ENCODE peak calls at places on chromosomes 13 and 19, in ten cellular contexts. Q, C, T, D, I, H, J, K, S and P are unnamed samples.

GRCh38 chr13:95494082-95494681 is 58.3 kb upstream of the CLDN10 start:
- DNase-seq in C (peak; percentile 63), H (no peak), Q (no peak), T (peak; percentile 32), D (peak; percentile 59), I (no peak), K (no peak), J (peak; percentile 75), S (no peak), P (peak; percentile 78)

GRCh38 chr19:18879579-18880373 is 16.2 kb downstream of the CERS1 start:
- DNase-seq in I (no peak), T (peak; percentile 75), D (no peak), Q (no peak), C (peak; percentile 73), S (no peak), H (no peak), K (no peak), J (no peak), P (no peak)

GRCh38 chr19:39670998-39671397 is 15.3 kb downstream of the LGALS16 start:
- DNase-seq in C (no peak), Q (no peak), H (no peak), K (no peak), T (no peak), D (no peak), I (no peak), S (no peak), J (no peak), P (no peak)

GRCh38 chr19:15213715-15214381 is 13.1 kb upstream of the NOTCH3 start:
- DNase-seq in S (no peak), C (no peak), K (no peak), I (no peak), J (no peak), H (peak; percentile 83), T (peak; percentile 43), Q (no peak), D (peak; percentile 25), P (no peak)

GRCh38 chr19:44869728-44870470 is 21.2 kb upstream of the TOMM40 start:
- DNase-seq in I (peak; percentile 80), C (no peak), Q (no peak), T (no peak), S (no peak), J (peak; percentile 93), D (peak; percentile 94), K (no peak), H (no peak), P (peak; percentile 25)

GRCh38 chr19:850221-850978 is 1.7 kb upstream of the ELANE start:
- DNase-seq in Q (no peak), H (peak; percentile 61), D (peak; percentile 35), K (peak; percentile 91), S (no peak), T (peak; percentile 85), J (peak; percentile 83), I (peak; percentile 98), C (peak; percentile 53), P (peak; percentile 84)

GRCh38 chr19:3501780-3502179 is 1.3 kb upstream of the DOHH start:
- DNase-seq in J (no peak), S (no peak), T (no peak), D (no peak), I (no peak), C (no peak), H (no peak), Q (no peak), K (no peak), P (no peak)

GRCh38 chr19:18588611-18589379 is at the start of gene REX1BD:
- DNase-seq in C (peak; percentile 66), J (peak; percentile 78), H (peak; percentile 57), D (peak; percentile 54), I (peak; percentile 94), K (peak; percentile 87), Q (peak; percentile 76), S (peak; percentile 83), T (peak; percentile 92), P (peak; percentile 92)

GRCh38 chr19:41792513-41793413 is 3.6 kb upstream of the CEACAM3 start:
- DNase-seq in S (no peak), I (no peak), J (peak; percentile 36), D (peak; percentile 15), K (no peak), C (peak; percentile 96), T (peak; percentile 68), H (no peak), Q (no peak), P (peak; percentile 23)

GRCh38 chr19:29060833-29061364 is 152.1 kb downstream of the UQCRFS1 start:
- DNase-seq in C (no peak), K (no peak), J (no peak), S (no peak), Q (no peak), H (no peak), D (no peak), I (no peak), T (no peak), P (no peak)

GRCh38 chr19:54662730-54663129 is at the start of gene LILRB4:
- DNase-seq in K (no peak), T (no peak), S (no peak), I (peak; percentile 74), H (no peak), J (no peak), Q (peak; percentile 37), C (no peak), D (no peak), P (no peak)
- H3K4me3 ChIP-seq in K (no peak within 1 kb of the TSS), T (no peak within 1 kb of the TSS), S (no peak within 1 kb of the TSS), I (peak within 1 kb of the TSS; percentile 18), H (peak within 1 kb of the TSS; percentile 53), J (no peak within 1 kb of the TSS), Q (no peak within 1 kb of the TSS), C (no peak within 1 kb of the TSS), D (no peak within 1 kb of the TSS), P (no peak within 1 kb of the TSS)

DNA sequence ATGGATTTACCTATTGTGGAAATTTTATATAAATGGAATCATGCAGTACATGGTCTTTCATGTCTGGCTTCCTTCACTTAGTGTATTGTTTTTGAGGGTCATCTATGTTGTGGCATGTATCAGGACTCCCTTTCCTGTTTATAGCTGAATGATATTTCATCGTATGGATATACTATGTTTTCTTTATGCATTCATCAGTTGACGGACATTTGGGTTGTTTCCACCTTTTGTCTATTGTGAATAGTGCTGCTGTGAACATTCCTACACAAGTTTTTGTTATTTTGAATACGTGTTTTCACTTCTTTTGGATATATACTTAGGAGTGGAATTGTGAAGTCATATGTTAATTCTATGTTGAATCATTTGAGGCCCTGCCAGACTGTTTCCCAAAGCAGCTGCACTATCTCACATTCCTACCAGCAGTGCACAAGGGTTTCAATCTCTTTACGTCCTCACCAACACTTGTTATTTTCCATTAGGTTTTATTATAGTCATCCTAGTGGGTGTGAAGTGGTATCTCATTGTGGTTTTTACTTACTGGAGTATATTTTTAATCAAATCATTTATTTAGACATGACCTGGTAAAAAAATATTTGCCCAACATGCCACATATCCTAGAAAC is 262.7 kb downstream of the DLEU7 start:
- DNase-seq in J (peak; percentile 80), Q (no peak), H (no peak), T (no peak), K (no peak), D (peak; percentile 76), C (no peak), I (no peak), S (no peak), P (peak; percentile 42)
- TF ChIP-seq CTCF in J (peak; percentile 40), Q (no peak), H (no peak), T (no peak), K (no peak), D (peak; percentile 54), C (no peak), I (no peak), S (no peak), P (peak; percentile 30)

GRCh38 chr13:30119476-30119875 is 187.9 kb downstream of the KATNAL1 start:
- DNase-seq in D (no peak), I (no peak), T (no peak), Q (no peak), H (no peak), C (no peak), K (no peak), S (no peak), J (peak; percentile 69), P (peak; percentile 83)

GRCh38 chr13:30120133-30120822 is 187.1 kb downstream of the KATNAL1 start:
- DNase-seq in T (no peak), J (no peak), Q (no peak), S (no peak), D (no peak), I (no peak), C (no peak), H (no peak), K (no peak), P (no peak)

GRCh38 chr13:30123575-30123974 is 183.8 kb downstream of the KATNAL1 start:
- DNase-seq in D (no peak), H (no peak), Q (no peak), T (no peak), J (no peak), K (no peak), C (no peak), S (no peak), I (no peak), P (no peak)

GRCh38 chr13:30121666-30122065 is 185.7 kb downstream of the KATNAL1 start:
- DNase-seq in D (no peak), I (no peak), Q (no peak), T (no peak), S (no peak), H (no peak), K (no peak), C (no peak), J (no peak), P (no peak)

DNA sequence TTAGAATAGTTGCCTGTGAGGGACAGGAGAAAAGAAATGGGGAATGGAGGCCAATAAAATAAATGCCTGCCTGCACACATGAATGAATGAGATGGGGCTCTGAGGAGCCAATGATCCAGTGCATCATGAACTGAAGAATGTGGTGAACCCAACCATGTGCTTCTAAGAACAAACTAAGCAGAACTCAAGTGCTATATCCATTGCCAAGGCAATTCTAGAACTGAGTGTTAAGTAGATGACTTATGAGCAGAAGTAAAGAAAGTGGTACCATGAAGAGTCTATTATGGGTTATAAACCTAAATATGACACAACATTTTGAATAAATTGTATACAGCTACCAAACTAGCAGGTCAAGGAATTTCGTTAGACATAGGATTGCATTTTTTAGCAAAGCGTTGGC is 186.1 kb downstream of the KATNAL1 start:
- DNase-seq in I (no peak), Q (no peak), C (no peak), D (no peak), K (no peak), H (no peak), S (no peak), T (no peak), J (no peak), P (no peak)
- H3K4me3 ChIP-seq in I (no peak overlapping the region), Q (no peak overlapping the region), C (no peak overlapping the region), D (no peak overlapping the region), K (no peak overlapping the region), H (no peak overlapping the region), S (no peak overlapping the region), T (no peak overlapping the region), J (no peak overlapping the region), P (no peak overlapping the region)

DNA sequence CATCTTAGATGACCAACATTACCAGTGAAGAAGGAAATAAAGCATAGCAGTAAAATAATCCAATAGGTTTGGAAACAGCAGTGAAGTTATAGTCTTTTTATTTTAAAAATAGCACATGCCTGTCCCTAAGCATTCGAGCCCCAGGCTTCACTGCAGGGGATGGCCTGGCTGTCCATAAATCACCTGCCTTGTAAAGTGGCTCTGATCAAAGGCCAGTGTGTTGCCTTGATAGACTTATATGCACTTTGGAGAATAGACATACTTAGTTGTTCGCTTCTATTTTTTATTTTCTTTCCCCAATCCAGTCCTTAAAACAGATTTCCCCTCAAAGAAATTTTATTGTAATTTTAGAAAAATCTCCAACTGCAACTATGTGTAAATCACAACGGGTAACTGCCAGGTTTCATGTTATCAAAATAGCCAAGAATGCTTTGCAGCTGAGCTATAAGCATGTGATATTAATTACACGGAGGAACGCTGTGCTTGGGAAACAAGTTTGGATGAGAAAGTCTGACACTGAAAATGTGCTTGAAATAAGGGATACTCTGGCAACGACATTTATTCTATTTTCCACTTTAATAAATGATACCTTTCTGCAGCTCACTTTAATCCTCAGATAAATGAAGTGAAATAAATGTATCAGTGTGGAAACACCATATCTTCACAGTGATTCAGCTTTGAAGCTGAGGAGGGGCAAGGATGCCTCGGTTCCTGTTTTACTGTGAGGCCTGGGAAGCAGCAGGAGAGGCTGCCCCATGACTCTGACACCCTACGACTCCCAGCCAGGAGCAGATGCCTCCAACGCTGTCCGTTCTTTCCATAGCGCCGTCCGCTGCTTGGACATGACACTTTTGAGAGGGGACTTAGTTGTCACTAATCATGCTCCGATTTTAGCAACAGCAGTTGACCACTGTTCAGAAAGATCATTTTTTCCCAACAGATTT is 5.5 kb upstream of the METTL21C start:
- DNase-seq in I (no peak), D (no peak), T (no peak), S (no peak), J (no peak), H (no peak), C (no peak), Q (no peak), K (no peak), P (peak; percentile 82)
- TF ChIP-seq CTCF in I (no peak), D (no peak), T (no peak), S (no peak), J (no peak), H (no peak), C (no peak), Q (no peak), K (no peak), P (no peak)